ENCODE peak calls at places on chromosome 14, in ten cellular contexts. R is psoas muscle; Z is kidney epithelial cell; H is pancreas; T is CD8-positive, alpha-beta T cell; O is lower lobe of right lung; S is mammary epithelial cell; B is HepG2; J is AG04449; Y is upper lobe of right lung. Q is an unnamed sample.

GRCh38 chr14:96938946-96939345 is 141.8 kb downstream of the VRK1 start:
- DNase-seq in R (no peak), Z (no peak), H (no peak), T (no peak), O (no peak), S (no peak), B (no peak), J (no peak), Y (no peak), Q (no peak)

GRCh38 chr14:101197595-101198397 is 294.3 kb upstream of the RTL1 start:
- DNase-seq in R (no peak), Z (no peak), H (no peak), T (no peak), O (peak), S (no peak), B (no peak), J (no peak), Y (peak), Q (no peak)

GRCh38 chr14:24339284-24340151 is at the start of gene RIPK3:
- DNase-seq in R (no peak), Z (no peak), H (peak), T (peak), O (peak), S (no peak), B (no peak), J (no peak), Y (peak), Q (no peak)

GRCh38 chr14:77170045-77170444 is 11.6 kb upstream of the TMEM63C start:
- DNase-seq in R (no peak), Z (no peak), H (no peak), T (no peak), O (no peak), S (no peak), B (no peak), J (no peak), Y (no peak), Q (no peak)

GRCh38 chr14:68621400-68622365 is 171.2 kb downstream of the ZFP36L1 start:
- DNase-seq in R (no peak), Z (no peak), H (no peak), T (no peak), O (no peak), S (no peak), B (no peak), J (peak), Y (peak), Q (peak)

GRCh38 chr14:38207830-38208815 is at the start of gene SSTR1:
- DNase-seq in R (peak), Z (no peak), H (peak), T (no peak), O (no peak), S (no peak), B (peak), J (no peak), Y (peak), Q (no peak)

GRCh38 chr14:91223028-91223783 is 21.3 kb downstream of the GPR68 start:
- DNase-seq in R (no peak), Z (no peak), H (no peak), T (no peak), O (no peak), S (peak), B (no peak), J (no peak), Y (no peak), Q (no peak)

GRCh38 chr14:104281768-104282301 is 143.4 kb downstream of the KIF26A start:
- DNase-seq in R (peak), Z (no peak), H (peak), T (no peak), O (peak), S (no peak), B (no peak), J (no peak), Y (peak), Q (no peak)

GRCh38 chr14:63180017-63180416 is 24.2 kb upstream of the RHOJ start:
- DNase-seq in R (peak), Z (no peak), H (no peak), T (no peak), O (no peak), S (no peak), B (no peak), J (no peak), Y (no peak), Q (no peak)

GRCh38 chr14:63182967-63183366 is 21.3 kb upstream of the RHOJ start:
- DNase-seq in R (no peak), Z (no peak), H (no peak), T (no peak), O (no peak), S (no peak), B (no peak), J (no peak), Y (no peak), Q (no peak)

GRCh38 chr14:63175531-63175930 is 28.7 kb upstream of the RHOJ start:
- DNase-seq in R (no peak), Z (no peak), H (no peak), T (no peak), O (no peak), S (no peak), B (no peak), J (no peak), Y (no peak), Q (no peak)

GRCh38 chr14:63178912-63179311 is 25.3 kb upstream of the RHOJ start:
- DNase-seq in R (no peak), Z (peak), H (no peak), T (no peak), O (no peak), S (peak), B (no peak), J (no peak), Y (no peak), Q (peak)

DNA sequence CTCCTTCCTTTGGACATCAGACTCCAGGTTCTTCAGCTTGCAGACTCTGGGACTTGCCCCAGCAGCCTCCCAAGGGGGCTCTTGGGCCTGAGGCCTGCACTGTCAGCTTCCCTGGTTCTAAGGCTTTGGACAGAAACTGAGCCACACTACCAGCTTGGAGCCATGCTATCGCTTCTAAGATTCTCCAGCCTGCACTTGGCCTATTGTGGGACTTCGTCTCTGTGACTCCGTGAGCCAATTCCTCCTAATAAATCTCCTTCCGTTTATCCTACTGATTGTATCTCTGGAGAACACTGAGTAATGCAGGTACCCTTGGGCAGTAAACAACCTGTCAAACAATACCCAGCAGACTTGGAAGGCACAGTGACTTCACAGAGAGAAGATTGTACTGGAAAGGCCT is 24.9 kb upstream of the RHOJ start:
- DNase-seq in R (no peak), Z (no peak), H (no peak), T (no peak), O (no peak), S (peak), B (no peak), J (no peak), Y (no peak), Q (no peak)
- H3K4me3 ChIP-seq in R (no peak), Z (no peak), H (no peak), T (no peak), O (no peak), S (no peak), B (no peak), J (no peak), Y (no peak), Q (no peak)

DNA sequence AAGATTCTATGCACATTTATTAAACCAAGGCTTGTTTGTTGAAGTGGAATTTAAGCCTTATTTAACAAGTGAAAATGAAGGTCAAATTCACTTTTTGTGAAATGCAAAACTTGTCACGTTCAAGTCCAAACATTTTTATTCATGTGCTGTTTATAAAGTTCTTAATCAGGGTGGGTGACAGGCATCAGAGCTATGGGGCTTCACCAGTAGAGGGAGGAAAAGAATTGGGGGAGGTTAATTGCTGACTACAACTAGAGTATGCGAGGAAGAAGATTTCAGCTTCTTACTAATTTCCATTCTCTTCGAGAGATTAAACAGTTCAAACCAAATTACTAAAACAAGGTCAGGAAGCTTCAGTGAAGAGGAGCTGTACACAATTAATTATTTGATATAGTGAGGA is 9.7 kb downstream of the MOK start:
- DNase-seq in R (no peak), Z (no peak), H (no peak), T (no peak), O (no peak), S (no peak), B (no peak), J (no peak), Y (no peak), Q (peak)
- TF ChIP-seq CTCF in R (no peak), Z (peak), H (no peak), T (no peak), O (no peak), S (peak), B (no peak), J (peak), Y (no peak), Q (peak)

GRCh38 chr14:83372271-83372670 is 1838.6 kb upstream of the SEL1L start:
- DNase-seq in R (no peak), Z (no peak), H (no peak), T (no peak), O (no peak), S (no peak), B (no peak), J (no peak), Y (no peak), Q (no peak)
- H3K4me3 ChIP-seq in R (no peak), Z (no peak), H (no peak), T (no peak), O (no peak), S (no peak), B (no peak), J (no peak), Y (no peak), Q (no peak)

GRCh38 chr14:105398726-105399440 is 545 bp downstream of the TEX22 start:
- DNase-seq in R (no peak), Z (no peak), H (no peak), T (no peak), O (no peak), S (no peak), B (peak), J (no peak), Y (no peak), Q (peak)

GRCh38 chr14:105399441-105399775 is 1.1 kb downstream of the TEX22 start:
- DNase-seq in R (no peak), Z (no peak), H (no peak), T (no peak), O (no peak), S (no peak), B (no peak), J (no peak), Y (no peak), Q (no peak)

GRCh38 chr14:105400016-105400415 is 1.7 kb downstream of the TEX22 start:
- DNase-seq in R (no peak), Z (no peak), H (no peak), T (no peak), O (no peak), S (no peak), B (no peak), J (no peak), Y (no peak), Q (no peak)

GRCh38 chr14:105397350-105397931 is 897 bp upstream of the TEX22 start:
- DNase-seq in R (peak), Z (no peak), H (peak), T (no peak), O (no peak), S (no peak), B (no peak), J (no peak), Y (no peak), Q (no peak)

DNA sequence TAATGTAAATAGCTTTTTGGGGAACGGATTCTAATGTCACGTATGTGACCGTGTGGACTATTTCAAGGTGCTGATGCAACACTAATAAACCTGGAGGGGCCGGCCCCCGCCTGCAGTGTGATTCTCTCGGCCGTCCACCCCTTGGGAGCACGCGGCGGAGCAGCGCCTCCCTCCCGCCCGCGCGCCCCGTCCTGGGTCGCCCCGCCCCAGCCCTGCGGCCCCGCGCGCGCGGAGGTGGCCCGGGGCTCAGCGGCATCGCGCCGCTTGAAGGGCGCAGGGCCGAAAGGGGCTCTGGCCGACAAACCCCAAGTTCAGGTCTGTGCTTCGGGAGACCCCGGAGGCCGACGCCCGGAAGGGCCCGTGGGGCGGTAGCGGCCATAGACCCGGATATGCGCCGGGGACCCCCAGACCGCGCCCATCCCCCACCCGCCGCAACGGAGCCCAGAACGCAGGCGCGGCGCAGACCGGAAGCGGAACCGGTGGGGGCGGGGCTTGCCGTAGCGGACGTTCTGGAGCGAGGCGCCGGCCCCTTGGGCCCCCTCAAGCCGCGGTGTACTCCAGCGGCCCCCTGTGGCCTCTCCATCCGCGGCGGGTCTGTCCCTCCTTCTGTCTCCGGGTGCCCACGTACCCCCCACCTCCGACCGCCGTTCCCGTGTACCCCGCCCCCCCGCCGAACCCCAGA is at the start of gene TEX22:
- DNase-seq in R (peak), Z (no peak), H (peak), T (peak), O (peak), S (peak), B (peak), J (no peak), Y (peak), Q (peak)
- TF ChIP-seq CTCF in R (peak), Z (no peak), H (no peak), T (no peak), O (peak), S (no peak), B (peak), J (peak), Y (peak), Q (no peak)

GRCh38 chr14:93332032-93332852 is 594 bp downstream of the BTBD7 start:
- DNase-seq in R (peak), Z (no peak), H (peak), T (no peak), O (peak), S (peak), B (peak), J (no peak), Y (peak), Q (peak)

GRCh38 chr14:93328546-93328945 is 4.3 kb downstream of the BTBD7 start:
- DNase-seq in R (no peak), Z (no peak), H (no peak), T (no peak), O (no peak), S (no peak), B (no peak), J (no peak), Y (no peak), Q (no peak)

GRCh38 chr14:93329965-93330608 is 2.7 kb downstream of the BTBD7 start:
- DNase-seq in R (no peak), Z (peak), H (no peak), T (no peak), O (no peak), S (no peak), B (peak), J (no peak), Y (no peak), Q (no peak)

GRCh38 chr14:93331375-93332031 is 1.3 kb downstream of the BTBD7 start:
- DNase-seq in R (peak), Z (no peak), H (no peak), T (no peak), O (peak), S (no peak), B (no peak), J (no peak), Y (peak), Q (no peak)

DNA sequence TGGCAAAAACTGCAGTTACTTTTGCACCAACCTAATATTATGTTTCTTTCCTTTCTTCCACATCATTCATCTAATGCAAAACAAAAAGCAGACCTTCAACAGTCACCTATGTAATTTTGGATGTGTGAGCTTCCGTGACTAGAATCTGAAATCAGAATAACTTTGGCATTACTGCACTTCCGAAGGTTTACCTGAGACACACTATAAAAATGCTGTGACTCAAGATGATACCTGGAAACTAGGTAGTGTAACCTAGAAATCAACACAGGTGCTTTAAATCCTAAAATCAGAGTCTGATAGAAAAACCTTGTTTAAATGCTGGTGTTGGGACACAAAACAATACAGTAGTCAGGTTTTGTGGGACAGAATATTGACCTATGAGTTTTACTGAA is 2.2 kb downstream of the BTBD7 start:
- DNase-seq in R (no peak), Z (no peak), H (no peak), T (no peak), O (no peak), S (peak), B (no peak), J (no peak), Y (no peak), Q (no peak)
- H3K4me3 ChIP-seq in R (peak), Z (peak), H (no peak), T (no peak), O (no peak), S (no peak), B (peak), J (no peak), Y (no peak), Q (no peak)

DNA sequence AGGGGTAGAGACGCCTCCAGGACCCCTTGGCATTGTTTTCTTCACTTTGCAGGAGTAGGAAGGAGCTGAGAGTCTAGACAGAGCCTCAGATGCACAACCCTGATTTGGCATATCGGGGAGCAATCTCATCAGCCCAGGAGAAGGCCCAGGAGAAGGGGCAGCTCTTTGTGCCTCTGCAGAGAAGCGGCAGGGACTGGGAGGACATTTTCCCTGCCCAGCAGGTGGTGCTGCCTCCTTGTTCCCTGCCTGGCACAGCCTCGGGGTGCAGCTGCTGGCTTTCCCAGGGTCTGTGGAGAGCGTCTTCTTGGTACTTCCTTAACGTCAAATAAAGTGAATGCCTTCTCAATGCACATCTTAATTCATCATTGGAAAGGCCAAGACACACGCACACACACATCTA is 419.5 kb downstream of the TMEM121 start:
- DNase-seq in R (no peak), Z (no peak), H (peak), T (peak), O (no peak), S (no peak), B (no peak), J (no peak), Y (no peak), Q (no peak)
- TF ChIP-seq CTCF in R (no peak), Z (no peak), H (peak), T (no peak), O (no peak), S (no peak), B (peak), J (no peak), Y (peak), Q (no peak)

DNA sequence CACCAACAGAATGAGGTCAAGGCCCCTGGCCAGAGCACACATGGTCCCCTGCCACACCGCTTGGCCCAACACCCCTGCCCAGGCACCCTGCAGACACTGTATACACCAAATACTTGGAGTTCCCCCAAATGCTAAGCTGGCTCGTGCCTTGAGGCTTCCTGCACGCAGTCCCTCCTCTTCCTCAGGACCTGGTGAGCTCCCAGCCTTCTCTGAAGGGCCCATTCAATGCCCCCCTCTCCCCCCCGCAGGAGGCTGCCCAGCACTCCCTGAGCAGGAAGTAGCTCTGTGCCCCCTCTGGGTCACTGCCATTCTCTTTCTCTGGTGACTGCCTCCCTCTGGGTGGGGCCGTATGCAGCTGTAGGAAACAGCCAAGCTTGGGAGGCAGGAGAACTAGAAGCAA is 75.3 kb downstream of the ITPK1 start:
- DNase-seq in R (no peak), Z (no peak), H (peak), T (no peak), O (no peak), S (no peak), B (no peak), J (no peak), Y (no peak), Q (no peak)
- H3K4me3 ChIP-seq in R (no peak), Z (no peak), H (no peak), T (no peak), O (no peak), S (no peak), B (no peak), J (no peak), Y (no peak), Q (no peak)

DNA sequence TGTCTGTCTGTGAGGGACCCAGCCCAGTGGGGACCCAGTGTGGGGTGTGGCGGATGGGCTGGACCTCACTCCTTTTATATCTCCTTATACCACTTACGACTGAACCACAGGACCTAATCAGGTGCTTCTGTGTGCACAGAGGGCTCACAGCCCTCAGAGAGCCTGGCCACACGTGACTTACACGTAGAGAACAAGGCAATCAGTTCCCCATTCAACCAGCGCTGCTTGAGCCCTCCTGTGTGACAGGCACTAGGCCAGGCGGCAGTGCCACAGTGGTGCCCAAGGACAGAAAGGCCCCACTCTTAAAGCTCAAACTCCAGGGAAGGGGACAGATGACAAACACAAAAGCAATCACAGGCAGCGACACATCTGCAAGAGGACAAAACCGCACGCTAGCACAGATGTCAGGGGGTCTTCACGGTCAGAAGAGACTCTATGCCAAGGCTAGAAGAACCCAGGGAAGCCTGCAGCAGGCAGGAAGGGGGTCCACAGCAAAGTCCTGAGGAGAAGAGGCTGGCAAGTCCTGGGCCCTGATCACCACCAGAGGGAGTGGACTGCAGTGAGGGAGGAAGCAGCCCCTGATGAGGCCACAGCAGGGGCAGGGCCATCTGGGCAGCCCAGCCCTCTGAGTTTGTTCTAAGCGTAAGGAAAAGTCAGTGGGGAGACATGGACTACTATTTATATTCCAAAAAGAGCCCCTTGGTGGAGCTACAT is 39.3 kb downstream of the SETD3 start:
- DNase-seq in R (no peak), Z (no peak), H (no peak), T (no peak), O (no peak), S (no peak), B (peak), J (no peak), Y (no peak), Q (peak)
- TF ChIP-seq CTCF in R (no peak), Z (no peak), H (no peak), T (no peak), O (no peak), S (no peak), B (peak), J (peak), Y (no peak), Q (peak)

Q was measured in choroid plexus epithelial cell.